ENCODE peak calls at places on chromosomes 13 and 19, in eight cellular contexts. H is ovary, W is BJ, G is activated B cell treated with CpG ODN at 0.5 μM for 24 hours, B is heart left ventricle, V is cardiac fibroblast, L is adrenal gland, Y is body of pancreas. S is an unnamed sample.

GRCh38 chr13:46350003-46350402 is 37.0 kb downstream of the RUBCNL start:
- DNase-seq in B (no peak), H (no peak), Y (no peak), W (no peak), V (no peak), L (no peak), G (no peak), S (no peak)

GRCh38 chr19:35703343-35703742 is 1.0 kb upstream of the ZBTB32 start:
- DNase-seq in L (no peak), V (no peak), Y (peak), H (no peak), G (no peak), W (no peak), B (no peak), S (no peak)

GRCh38 chr19:29478578-29479565 is 46.9 kb upstream of the VSTM2B start:
- DNase-seq in G (no peak), W (no peak), V (no peak), L (no peak), B (no peak), H (no peak), Y (no peak), S (no peak)

GRCh38 chr13:33870046-33870668 is 52.2 kb downstream of the RFC3 start:
- DNase-seq in H (no peak), G (no peak), Y (peak), L (no peak), V (no peak), W (no peak), B (no peak), S (no peak)

GRCh38 chr13:20006206-20006605 is 47.7 kb downstream of the ZMYM2 start:
- DNase-seq in W (no peak), G (no peak), H (no peak), Y (no peak), B (no peak), V (no peak), L (no peak), S (no peak)

GRCh38 chr13:106284358-106284757 is 251.1 kb downstream of the EFNB2 start:
- DNase-seq in L (no peak), V (no peak), W (no peak), Y (no peak), B (no peak), H (no peak), G (no peak), S (no peak)

GRCh38 chr19:29785955-29786589 is 25.7 kb upstream of the CCNE1 start:
- DNase-seq in G (no peak), Y (no peak), B (no peak), H (no peak), L (no peak), V (no peak), W (no peak), S (no peak)

GRCh38 chr13:51811046-51811445 is 7.1 kb upstream of the DHRS12 start:
- DNase-seq in V (no peak), G (no peak), B (no peak), L (no peak), H (no peak), W (no peak), Y (no peak), S (no peak)

GRCh38 chr19:28694812-28695211 is 518.1 kb downstream of the UQCRFS1 start:
- DNase-seq in B (no peak), H (no peak), V (no peak), W (no peak), G (no peak), Y (no peak), L (no peak), S (no peak)

GRCh38 chr13:65613004-65613403 is 1617.1 kb downstream of the PCDH9 start:
- DNase-seq in W (no peak), V (no peak), B (no peak), Y (no peak), L (no peak), G (no peak), H (no peak), S (no peak)

GRCh38 chr19:45179848-45180370 is 1.3 kb downstream of the BLOC1S3 start:
- DNase-seq in Y (no peak), W (no peak), V (no peak), B (no peak), G (no peak), L (no peak), H (no peak), S (no peak)

GRCh38 chr13:101681834-101682233 is 229.4 kb downstream of the ITGBL1 start:
- DNase-seq in W (no peak), H (no peak), B (no peak), G (no peak), V (no peak), L (no peak), Y (no peak), S (no peak)

GRCh38 chr19:19386373-19386869 is 19.1 kb upstream of the GATAD2A start:
- DNase-seq in G (peak), B (no peak), Y (no peak), H (peak), W (no peak), L (no peak), V (no peak), S (peak)

GRCh38 chr13:41700790-41701310 is 243.5 kb downstream of the RGCC start:
- DNase-seq in V (peak), Y (peak), W (peak), H (no peak), G (no peak), L (peak), B (peak), S (no peak)

GRCh38 chr19:49710372-49710951 is 19.5 kb downstream of the CPT1C start:
- DNase-seq in L (peak), V (peak), B (no peak), Y (no peak), G (no peak), H (no peak), W (no peak), S (no peak)

GRCh38 chr19:49713236-49713845 is 22.4 kb downstream of the CPT1C start:
- DNase-seq in Y (no peak), L (no peak), V (no peak), H (no peak), G (no peak), B (no peak), W (no peak), S (no peak)

GRCh38 chr19:49716154-49716553 is 25.2 kb downstream of the CPT1C start:
- DNase-seq in W (no peak), Y (no peak), G (no peak), B (no peak), L (no peak), V (peak), H (no peak), S (no peak)

GRCh38 chr19:49712397-49712859 is 21.5 kb downstream of the CPT1C start:
- DNase-seq in Y (peak), G (no peak), H (peak), W (peak), V (peak), B (peak), L (peak), S (no peak)
- TF ChIP-seq CTCF in Y (no peak), G (no peak), H (no peak), W (no peak), V (no peak), B (no peak), L (no peak), S (no peak)

GRCh38 chr13:56501750-56502149 is 639.0 kb upstream of the PRR20A start:
- DNase-seq in B (no peak), L (no peak), V (no peak), Y (no peak), H (no peak), W (no peak), G (no peak), S (no peak)
- TF ChIP-seq CTCF in B (no peak), L (no peak), V (no peak), Y (no peak), H (no peak), W (no peak), G (no peak), S (no peak)

GRCh38 chr19:54159352-54160181 is at the start of gene LENG1:
- DNase-seq in G (peak), B (peak), W (peak), H (peak), Y (peak), V (peak), L (peak), S (peak)
- TF ChIP-seq CTCF in G (no peak), B (no peak), W (no peak), H (no peak), Y (peak), V (peak), L (no peak), S (peak)

DNA sequence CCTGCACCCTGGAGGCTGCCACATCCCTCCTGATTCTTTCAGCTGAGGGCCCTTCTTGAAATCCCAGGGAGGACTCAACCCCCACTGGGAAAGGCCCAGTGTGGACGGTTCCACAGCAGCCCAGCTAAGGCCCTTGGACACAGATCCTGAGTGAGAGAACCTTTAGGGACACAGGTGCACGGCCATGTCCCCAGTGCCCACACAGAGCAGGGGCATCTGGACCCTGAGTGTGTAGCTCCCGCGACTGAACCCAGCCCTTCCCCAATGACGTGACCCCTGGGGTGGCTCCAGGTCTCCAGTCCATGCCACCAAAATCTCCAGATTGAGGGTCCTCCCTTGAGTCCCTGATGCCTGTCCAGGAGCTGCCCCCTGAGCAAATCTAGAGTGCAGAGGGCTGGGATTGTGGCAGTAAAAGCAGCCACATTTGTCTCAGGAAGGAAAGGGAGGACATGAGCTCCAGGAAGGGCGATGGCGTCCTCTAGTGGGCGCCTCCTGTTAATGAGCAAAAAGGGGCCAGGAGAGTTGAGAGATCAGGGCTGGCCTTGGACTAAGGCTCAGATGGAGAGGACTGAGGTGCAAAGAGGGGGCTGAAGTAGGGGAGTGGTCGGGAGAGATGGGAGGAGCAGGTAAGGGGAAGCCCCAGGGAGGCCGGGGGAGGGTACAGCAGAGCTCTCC is 6.9 kb upstream of the CEACAM5 start:
- DNase-seq in Y (peak), V (no peak), L (no peak), G (no peak), H (no peak), W (no peak), B (no peak), S (peak)
- TF ChIP-seq CTCF in Y (peak), V (no peak), L (no peak), G (no peak), H (no peak), W (no peak), B (no peak), S (no peak)

S was measured in natural killer cell.